ENCODE peak calls at places on chromosomes 16 and 17, in six cellular contexts. One of them, this sample, is unnamed.

GRCh38 chr16:74760007-74760767 is 14.4 kb downstream of the FA2H start:
- DNase-seq in breast epithelium: no peak
- DNase-seq in fibroblast of the aortic adventitia: no peak
- DNase-seq in AG10803: no peak
- DNase-seq in neural progenitor cell: no peak
- DNase-seq in BJ: no peak
- DNase-seq in this sample: peak; percentile 76

GRCh38 chr16:77043076-77043475 is 147.9 kb upstream of the MON1B start:
- DNase-seq in AG10803: peak; percentile 0
- DNase-seq in breast epithelium: no peak
- DNase-seq in BJ: no peak
- DNase-seq in neural progenitor cell: peak; percentile 41
- DNase-seq in fibroblast of the aortic adventitia: peak; percentile 43
- DNase-seq in this sample: peak; percentile 9

GRCh38 chr16:75494696-75495601 is at the start of gene CHST6:
- DNase-seq in BJ: no peak
- DNase-seq in neural progenitor cell: peak; percentile 84
- DNase-seq in breast epithelium: no peak
- DNase-seq in fibroblast of the aortic adventitia: no peak
- DNase-seq in AG10803: no peak
- DNase-seq in this sample: peak; percentile 49

GRCh38 chr16:12203780-12204351 is 227.3 kb downstream of the SNX29 start:
- DNase-seq in AG10803: no peak
- DNase-seq in neural progenitor cell: peak; percentile 21
- DNase-seq in BJ: no peak
- DNase-seq in fibroblast of the aortic adventitia: no peak
- DNase-seq in breast epithelium: no peak
- DNase-seq in this sample: no peak

GRCh38 chr17:3835410-3836229 is 10.4 kb downstream of the NCBP3 start:
- DNase-seq in BJ: no peak
- DNase-seq in fibroblast of the aortic adventitia: no peak
- DNase-seq in breast epithelium: no peak
- DNase-seq in neural progenitor cell: no peak
- DNase-seq in AG10803: peak; percentile 9
- DNase-seq in this sample: no peak

GRCh38 chr17:2346475-2346874 is 9.2 kb downstream of the SGSM2 start:
- DNase-seq in fibroblast of the aortic adventitia: no peak
- DNase-seq in BJ: no peak
- DNase-seq in neural progenitor cell: no peak
- DNase-seq in breast epithelium: peak; percentile 51
- DNase-seq in AG10803: no peak
- DNase-seq in this sample: no peak

GRCh38 chr16:86905302-86905701 is 327.0 kb downstream of the FOXL1 start:
- DNase-seq in breast epithelium: no peak
- DNase-seq in BJ: no peak
- DNase-seq in neural progenitor cell: no peak
- DNase-seq in fibroblast of the aortic adventitia: no peak
- DNase-seq in AG10803: no peak
- DNase-seq in this sample: no peak

GRCh38 chr17:15465045-15465701 is 2.2 kb downstream of the CDRT4 start:
- DNase-seq in AG10803: no peak
- DNase-seq in neural progenitor cell: no peak
- DNase-seq in fibroblast of the aortic adventitia: no peak
- DNase-seq in breast epithelium: no peak
- DNase-seq in BJ: no peak
- DNase-seq in this sample: no peak

GRCh38 chr17:76872221-76872873 is 4.1 kb downstream of the MGAT5B start:
- DNase-seq in BJ: peak; percentile 70
- DNase-seq in AG10803: peak; percentile 90
- DNase-seq in neural progenitor cell: no peak
- DNase-seq in fibroblast of the aortic adventitia: peak; percentile 84
- DNase-seq in breast epithelium: peak; percentile 70
- DNase-seq in this sample: peak; percentile 8

GRCh38 chr17:43467981-43468541 is 15.7 kb upstream of the DHX8 start:
- DNase-seq in breast epithelium: no peak
- DNase-seq in BJ: peak; percentile 93
- DNase-seq in fibroblast of the aortic adventitia: peak; percentile 88
- DNase-seq in neural progenitor cell: peak; percentile 16
- DNase-seq in AG10803: peak; percentile 98
- DNase-seq in this sample: no peak

GRCh38 chr17:72476575-72476986 is 355.8 kb downstream of the SOX9 start:
- DNase-seq in fibroblast of the aortic adventitia: no peak
- DNase-seq in breast epithelium: no peak
- DNase-seq in neural progenitor cell: peak; percentile 89
- DNase-seq in BJ: no peak
- DNase-seq in AG10803: no peak
- DNase-seq in this sample: no peak

DNA sequence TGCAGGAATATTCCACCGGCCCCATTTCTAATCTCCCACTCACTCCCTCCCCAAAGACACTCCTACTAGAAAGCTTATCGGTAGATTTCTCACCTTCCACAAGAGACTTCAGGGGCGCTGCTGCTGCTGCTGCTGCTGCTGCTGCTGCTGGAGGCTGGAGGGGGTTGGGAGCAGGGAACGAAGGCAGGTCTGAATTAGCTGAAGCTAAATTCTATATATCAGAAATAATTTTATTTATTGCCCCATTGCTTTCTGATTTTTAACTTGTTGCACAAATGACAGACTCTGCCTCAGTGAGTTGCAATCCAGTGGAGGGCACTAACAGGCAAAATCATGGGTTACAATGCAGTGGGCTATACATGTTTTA is 25.8 kb upstream of the HLF start:
- DNase-seq in AG10803: no peak
- DNase-seq in breast epithelium: no peak
- DNase-seq in fibroblast of the aortic adventitia: no peak
- DNase-seq in neural progenitor cell: peak; percentile 42
- DNase-seq in BJ: no peak
- DNase-seq in this sample: peak; percentile 22
- TF ChIP-seq CTCF in AG10803: no peak
- TF ChIP-seq CTCF in breast epithelium: no peak
- TF ChIP-seq CTCF in fibroblast of the aortic adventitia: no peak
- TF ChIP-seq CTCF in neural progenitor cell: peak; percentile 20
- TF ChIP-seq CTCF in BJ: no peak
- TF ChIP-seq CTCF in this sample: no peak

DNA sequence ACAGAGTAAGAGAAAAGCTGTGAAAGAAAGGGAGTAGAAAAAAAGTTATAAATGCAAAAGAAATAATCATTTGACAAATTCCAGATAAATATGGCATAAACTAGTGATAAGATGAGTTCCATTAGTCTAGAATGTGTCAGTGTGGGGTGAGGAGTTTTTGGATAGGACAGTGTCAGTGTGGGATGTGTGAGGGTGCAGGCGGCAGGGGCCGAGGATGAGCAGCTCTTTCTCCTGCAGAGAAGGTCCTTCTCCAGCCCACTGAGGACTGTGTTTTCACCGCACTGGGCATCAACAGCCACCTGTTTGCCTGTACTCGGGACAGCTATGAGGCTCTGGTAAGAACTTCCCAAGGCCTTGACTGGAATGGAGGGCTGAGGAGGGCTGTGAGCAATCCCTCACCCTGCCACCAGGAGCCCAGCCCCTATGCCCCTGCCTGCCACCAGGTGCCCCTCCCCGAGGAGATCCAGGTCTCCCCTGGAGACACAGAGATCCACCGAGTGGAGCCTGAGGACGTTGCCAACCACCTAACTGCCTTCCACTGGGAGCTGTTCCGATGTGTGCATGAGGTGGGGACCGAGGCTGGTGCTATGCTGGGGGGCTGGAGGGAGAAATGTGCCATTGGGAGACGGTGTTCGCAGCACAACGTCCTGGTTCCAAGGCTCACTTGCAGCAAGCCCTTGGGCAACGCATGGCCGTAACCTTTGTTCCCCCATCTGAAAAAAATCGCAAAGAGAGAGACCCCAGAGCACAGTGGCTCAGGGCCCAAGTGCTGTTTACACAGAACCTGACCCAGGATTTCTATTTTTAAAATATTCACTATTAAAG is 13.1 kb downstream of the RAPGEFL1 start:
- DNase-seq in breast epithelium: no peak
- DNase-seq in BJ: no peak
- DNase-seq in fibroblast of the aortic adventitia: no peak
- DNase-seq in neural progenitor cell: peak; percentile 63
- DNase-seq in AG10803: no peak
- DNase-seq in this sample: peak; percentile 26
- H3K4me3 ChIP-seq in breast epithelium: peak overlapping the region; percentile 73
- H3K4me3 ChIP-seq in BJ: no peak overlapping the region
- H3K4me3 ChIP-seq in fibroblast of the aortic adventitia: no peak overlapping the region
- H3K4me3 ChIP-seq in neural progenitor cell: peak overlapping the region; percentile 52
- H3K4me3 ChIP-seq in AG10803: peak overlapping the region; percentile 67
- H3K4me3 ChIP-seq in this sample: no peak overlapping the region

DNA sequence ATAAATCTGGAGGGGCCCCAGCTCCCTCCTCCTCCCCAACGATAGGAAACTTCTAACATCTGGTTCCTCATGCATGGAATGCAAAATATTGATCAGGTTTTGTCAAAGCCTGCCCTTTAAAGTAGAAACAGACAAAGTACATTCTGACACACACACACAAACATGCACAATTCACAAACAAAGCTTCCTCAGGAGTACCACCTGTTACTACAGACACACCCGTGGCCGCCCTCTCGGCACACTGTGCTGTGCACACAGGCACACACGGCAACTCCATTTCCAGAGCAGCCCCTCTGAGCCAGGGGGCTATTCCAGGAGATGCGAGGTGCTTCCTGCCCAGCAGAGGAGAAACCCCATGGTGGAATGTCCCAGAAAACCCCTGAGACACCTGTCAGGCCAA is 151.2 kb downstream of the ZFHX3 start:
- DNase-seq in breast epithelium: no peak
- DNase-seq in fibroblast of the aortic adventitia: no peak
- DNase-seq in neural progenitor cell: no peak
- DNase-seq in AG10803: peak; percentile 16
- DNase-seq in BJ: no peak
- DNase-seq in this sample: no peak
- TF ChIP-seq CTCF in breast epithelium: no peak
- TF ChIP-seq CTCF in fibroblast of the aortic adventitia: no peak
- TF ChIP-seq CTCF in neural progenitor cell: no peak
- TF ChIP-seq CTCF in AG10803: no peak
- TF ChIP-seq CTCF in BJ: no peak
- TF ChIP-seq CTCF in this sample: no peak

GRCh38 chr17:62705781-62706597 is 78.5 kb downstream of the MRC2 start:
- DNase-seq in AG10803: peak; percentile 33
- DNase-seq in neural progenitor cell: peak; percentile 74
- DNase-seq in BJ: no peak
- DNase-seq in breast epithelium: no peak
- DNase-seq in fibroblast of the aortic adventitia: peak; percentile 21
- DNase-seq in this sample: no peak
- H3K4me3 ChIP-seq in AG10803: peak overlapping the region; percentile 67
- H3K4me3 ChIP-seq in neural progenitor cell: peak overlapping the region; percentile 94
- H3K4me3 ChIP-seq in BJ: peak overlapping the region; percentile 12
- H3K4me3 ChIP-seq in breast epithelium: peak overlapping the region; percentile 98
- H3K4me3 ChIP-seq in fibroblast of the aortic adventitia: no peak overlapping the region
- H3K4me3 ChIP-seq in this sample: no peak overlapping the region

DNA sequence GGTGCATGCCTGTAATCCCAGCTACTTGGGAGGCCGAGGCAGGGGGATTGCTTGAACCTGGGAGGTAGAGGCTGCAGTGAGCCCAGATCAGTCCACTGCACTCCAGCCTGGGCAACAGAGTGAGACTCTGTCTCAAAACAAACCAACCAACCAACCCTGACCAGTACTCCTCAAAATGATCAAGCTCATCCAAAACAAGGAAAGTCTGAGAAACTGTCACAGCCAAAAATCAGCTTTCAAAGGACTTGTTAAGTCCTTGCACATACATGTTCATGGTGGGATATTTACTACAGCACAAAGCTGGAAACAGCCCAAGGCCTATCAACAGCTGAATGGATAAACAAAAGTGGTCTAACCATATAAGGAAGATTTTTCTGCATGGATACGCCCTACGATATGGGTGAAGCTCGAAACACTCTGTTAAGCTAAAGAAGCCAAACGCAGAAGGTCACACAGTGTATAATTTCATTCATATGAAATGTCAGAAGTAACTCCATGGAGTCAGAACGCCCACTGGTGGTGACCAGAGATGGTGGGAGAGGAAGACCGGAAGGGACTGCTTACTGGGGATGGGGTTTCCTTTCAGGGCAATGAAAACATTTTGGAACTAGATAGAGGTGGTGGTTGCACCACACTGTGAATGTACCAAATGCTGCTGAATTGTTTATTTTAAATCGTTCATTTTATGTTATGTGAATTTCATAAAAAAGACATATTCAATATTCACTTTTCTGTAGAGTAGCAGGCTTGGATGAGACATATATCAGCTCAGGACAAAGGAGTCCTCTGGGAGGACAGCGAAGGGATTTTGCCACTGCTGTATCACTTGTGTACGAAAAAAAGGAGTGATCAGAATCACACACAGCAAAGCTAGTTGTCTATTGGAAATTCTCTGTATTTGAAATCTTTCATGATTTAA is 17.7 kb downstream of the CCL17 start:
- DNase-seq in breast epithelium: no peak
- DNase-seq in neural progenitor cell: peak; percentile 58
- DNase-seq in BJ: no peak
- DNase-seq in fibroblast of the aortic adventitia: peak; percentile 79
- DNase-seq in AG10803: peak; percentile 53
- DNase-seq in this sample: peak; percentile 58
- TF ChIP-seq CTCF in breast epithelium: peak; percentile 73
- TF ChIP-seq CTCF in neural progenitor cell: peak; percentile 65
- TF ChIP-seq CTCF in BJ: peak; percentile 85
- TF ChIP-seq CTCF in fibroblast of the aortic adventitia: peak; percentile 85
- TF ChIP-seq CTCF in AG10803: peak; percentile 85
- TF ChIP-seq CTCF in this sample: peak; percentile 64

GRCh38 chr17:70053241-70054234 is 21.5 kb upstream of the KCNJ16 start:
- DNase-seq in BJ: no peak
- DNase-seq in breast epithelium: no peak
- DNase-seq in AG10803: no peak
- DNase-seq in fibroblast of the aortic adventitia: peak; percentile 51
- DNase-seq in neural progenitor cell: no peak
- DNase-seq in this sample: no peak
- H3K4me3 ChIP-seq in BJ: no peak overlapping the region
- H3K4me3 ChIP-seq in breast epithelium: peak overlapping the region; percentile 39
- H3K4me3 ChIP-seq in AG10803: peak overlapping the region; percentile 5
- H3K4me3 ChIP-seq in fibroblast of the aortic adventitia: peak overlapping the region; percentile 26
- H3K4me3 ChIP-seq in neural progenitor cell: no peak overlapping the region
- H3K4me3 ChIP-seq in this sample: no peak overlapping the region